ENCODE peak calls at places on chromosomes 5 and 9, in four cellular contexts. O is CD8-positive, alpha-beta T cell; W is left lung; P is omental fat pad. Y is an unnamed sample.

GRCh38 chr5:122741681-122742080 is 33.2 kb upstream of the SNX2 start:
- DNase-seq in O (no peak), W (no peak), P (no peak), Y (no peak)

GRCh38 chr9:91071185-91071990 is 269.8 kb downstream of the SYK start:
- DNase-seq in O (no peak), W (no peak), P (no peak), Y (no peak)

GRCh38 chr5:14627270-14627669 is 37.2 kb upstream of the OTULIN start:
- DNase-seq in O (no peak), W (no peak), P (no peak), Y (no peak)

GRCh38 chr9:72951043-72951442 is 1.8 kb downstream of the ALDH1A1 start:
- DNase-seq in O (no peak), W (no peak), P (no peak), Y (no peak)

GRCh38 chr5:125883223-125883622 is 540.0 kb upstream of the GRAMD2B start:
- DNase-seq in O (no peak), W (no peak), P (no peak), Y (no peak)

GRCh38 chr5:4551034-4551433 is 589.1 kb upstream of the ADAMTS16 start:
- DNase-seq in O (no peak), W (no peak), P (no peak), Y (no peak)

GRCh38 chr9:126217797-126218196 is 108.8 kb upstream of the MVB12B start:
- DNase-seq in O (no peak), W (no peak), P (no peak), Y (no peak)

GRCh38 chr5:83494102-83494620 is 22.6 kb downstream of the VCAN start:
- DNase-seq in O (no peak), W (no peak), P (no peak), Y (no peak)

GRCh38 chr5:1959231-1959630 is 76.5 kb upstream of the IRX4 start:
- DNase-seq in O (no peak), W (no peak), P (no peak), Y (no peak)

GRCh38 chr5:78594946-78595921 is 53.3 kb downstream of the LHFPL2 start:
- DNase-seq in O (no peak), W (no peak), P (no peak), Y (peak; percentile 50)

GRCh38 chr5:151093476-151093889 is 12.6 kb upstream of the TNIP1 start:
- DNase-seq in O (no peak), W (no peak), P (no peak), Y (peak; percentile 69)

GRCh38 chr5:113330533-113331200 is 104.1 kb downstream of the TSSK1B start:
- DNase-seq in O (no peak), W (no peak), P (no peak), Y (no peak)

GRCh38 chr5:111043712-111044506 is 27.6 kb upstream of the TSLP start:
- DNase-seq in O (no peak), W (no peak), P (no peak), Y (no peak)

GRCh38 chr9:122904466-122904822 is 715 bp downstream of the RC3H2 start:
- DNase-seq in O (no peak), W (peak; percentile 46), P (no peak), Y (peak; percentile 45)

GRCh38 chr5:147858520-147858919 is 20.0 kb upstream of the SCGB3A2 start:
- DNase-seq in O (no peak), W (no peak), P (no peak), Y (no peak)

GRCh38 chr9:26754494-26755188 is 138.0 kb downstream of the CAAP1 start:
- DNase-seq in O (no peak), W (no peak), P (no peak), Y (no peak)

GRCh38 chr5:172145870-172146747 is 41.9 kb downstream of the STK10 start:
- DNase-seq in O (no peak), W (peak; percentile 28), P (no peak), Y (no peak)

GRCh38 chr5:178080056-178080455 is 33.3 kb upstream of the N4BP3 start:
- DNase-seq in O (no peak), W (no peak), P (no peak), Y (no peak)
- TF ChIP-seq CTCF in O (no peak), W (no peak), P (no peak), Y (no peak)

GRCh38 chr9:29211681-29212589 is 1638.7 kb upstream of the C9orf72 start:
- DNase-seq in O (no peak), W (no peak), P (no peak), Y (no peak)
- TF ChIP-seq CTCF in O (peak; percentile 26), W (peak; percentile 67), P (peak; percentile 21), Y (peak; percentile 72)

DNA sequence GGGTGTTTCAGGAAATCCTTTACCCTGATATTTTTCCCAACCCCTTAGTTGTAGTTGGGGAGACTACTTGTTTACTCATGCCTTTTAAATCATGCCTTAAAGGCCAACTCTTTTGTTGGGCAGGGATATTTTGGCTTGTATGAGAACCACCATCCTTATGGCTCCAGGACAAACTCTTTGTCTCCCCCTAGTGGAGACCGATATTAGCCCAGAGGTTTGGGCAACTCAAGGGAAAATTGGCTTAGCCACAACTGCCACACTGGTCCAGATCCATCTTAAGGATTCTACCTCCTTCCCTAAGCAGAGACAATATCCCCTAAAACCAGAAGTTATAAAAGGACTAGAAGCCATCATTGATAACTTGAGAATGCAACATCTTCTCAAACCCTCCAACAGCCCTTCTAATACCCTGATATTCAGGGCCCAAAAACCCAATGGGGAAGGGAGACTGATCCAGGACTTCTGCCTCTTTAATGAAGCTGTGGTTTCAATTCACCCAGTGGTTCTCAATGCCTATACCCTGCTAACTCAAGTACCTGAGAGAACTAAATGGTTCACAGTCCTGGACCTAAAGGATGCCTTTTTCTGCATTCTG is 100.9 kb upstream of the HCN1 start:
- DNase-seq in O (no peak), W (no peak), P (no peak), Y (no peak)
- TF ChIP-seq CTCF in O (no peak), W (no peak), P (no peak), Y (peak; percentile 29)

GRCh38 chr5:80090884-80091166 is 55.7 kb downstream of the THBS4 start:
- DNase-seq in O (no peak), W (no peak), P (no peak), Y (no peak)

GRCh38 chr5:80092521-80093107 is 57.5 kb downstream of the THBS4 start:
- DNase-seq in O (no peak), W (no peak), P (no peak), Y (no peak)

GRCh38 chr5:80097516-80097915 is 62.4 kb downstream of the THBS4 start:
- DNase-seq in O (no peak), W (no peak), P (no peak), Y (no peak)

GRCh38 chr5:80094339-80094738 is 59.2 kb downstream of the THBS4 start:
- DNase-seq in O (no peak), W (no peak), P (no peak), Y (no peak)

GRCh38 chr5:80093796-80094195 is 58.6 kb downstream of the THBS4 start:
- DNase-seq in O (no peak), W (no peak), P (no peak), Y (no peak)
- TF ChIP-seq CTCF in O (no peak), W (no peak), P (no peak), Y (no peak)

GRCh38 chr5:80934751-80935150 is 25.4 kb upstream of the RASGRF2 start:
- DNase-seq in O (no peak), W (no peak), P (no peak), Y (no peak)

GRCh38 chr5:80931423-80931822 is 28.7 kb upstream of the RASGRF2 start:
- DNase-seq in O (no peak), W (no peak), P (no peak), Y (no peak)

GRCh38 chr5:80937591-80937990 is 22.6 kb upstream of the RASGRF2 start:
- DNase-seq in O (no peak), W (no peak), P (no peak), Y (no peak)

GRCh38 chr5:80933061-80933460 is 27.1 kb upstream of the RASGRF2 start:
- DNase-seq in O (no peak), W (no peak), P (no peak), Y (no peak)

DNA sequence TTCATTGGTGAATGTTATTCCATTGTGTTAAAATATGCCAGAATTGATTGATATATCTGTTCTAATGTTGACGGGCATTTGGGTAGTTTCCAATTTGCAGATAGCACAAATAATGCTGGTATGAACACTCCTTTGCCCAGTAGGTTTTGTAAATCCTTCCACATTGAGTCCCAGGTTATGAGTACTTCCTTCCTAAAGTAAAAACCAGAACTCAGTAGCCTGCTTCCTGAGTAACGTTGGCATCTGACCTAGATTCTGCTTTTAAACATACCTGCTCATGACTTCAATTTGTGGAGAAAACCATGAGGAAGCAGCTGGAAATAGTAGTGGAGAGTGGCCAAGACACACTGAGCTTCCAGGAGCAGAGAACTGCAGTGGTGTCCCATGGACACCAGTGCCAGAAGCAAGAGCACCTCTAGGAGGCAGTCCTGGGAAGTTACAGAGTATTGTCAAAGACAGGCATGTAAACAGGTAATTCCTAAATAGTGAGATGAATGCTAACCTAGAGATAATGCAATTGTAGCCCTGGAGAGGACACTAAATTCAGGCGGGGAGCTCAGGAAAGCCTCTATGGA is 24.3 kb upstream of the RASGRF2 start:
- DNase-seq in O (no peak), W (no peak), P (no peak), Y (no peak)
- TF ChIP-seq CTCF in O (no peak), W (no peak), P (no peak), Y (no peak)

DNA sequence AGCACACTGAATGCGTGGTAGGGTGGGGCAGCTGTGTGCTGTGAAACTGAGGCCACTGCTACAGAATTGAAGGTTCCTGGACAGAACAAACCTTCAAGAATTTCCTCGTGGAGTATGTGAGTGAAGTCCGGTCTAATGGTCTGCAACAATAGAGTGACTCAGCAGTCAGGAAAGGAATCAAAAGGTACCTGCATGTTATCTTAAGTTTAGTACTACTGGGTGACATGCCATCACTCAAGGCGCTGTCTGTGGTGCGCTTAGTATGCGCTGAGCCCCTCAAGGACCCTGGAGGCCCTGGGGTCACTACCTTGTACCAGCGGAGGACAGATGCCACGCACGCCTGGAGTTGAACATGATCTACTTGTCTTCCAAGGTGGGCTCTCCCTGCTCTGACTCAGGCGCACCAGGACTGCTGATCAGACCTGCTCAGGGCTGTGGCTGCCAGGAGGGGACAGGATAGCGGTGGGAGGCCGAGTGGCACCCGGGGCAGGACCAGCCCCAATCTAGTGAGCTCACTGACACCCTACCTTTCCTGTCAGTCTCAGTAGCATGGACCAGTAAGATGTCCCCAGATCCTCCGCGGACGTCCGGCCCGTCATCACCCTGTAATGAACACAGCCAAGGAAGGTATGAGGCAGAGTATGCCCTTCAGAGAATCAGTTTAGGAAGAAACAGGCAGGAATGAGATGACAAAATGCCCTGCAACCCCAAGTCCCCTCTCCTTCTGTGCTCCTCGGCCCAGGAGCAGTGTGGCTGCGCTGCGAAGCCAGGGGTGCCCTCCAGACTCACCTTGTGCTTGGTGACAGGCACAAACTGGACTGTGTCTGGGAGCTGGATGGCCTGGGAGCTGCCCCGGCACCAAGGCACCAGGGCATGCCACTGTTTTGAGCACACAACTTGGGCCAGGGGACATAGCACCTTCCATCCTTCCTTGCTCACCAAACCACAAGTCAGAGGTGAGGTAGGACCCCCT is 50.7 kb downstream of the PRRT1B start:
- DNase-seq in O (no peak), W (no peak), P (no peak), Y (no peak)
- TF ChIP-seq CTCF in O (no peak), W (no peak), P (no peak), Y (no peak)